ENCODE peak calls at places on chromosomes 4 and X, in ten cellular contexts. Q is NB4, J is upper lobe of right lung, V is endothelial cell of umbilical vein, Y is fibroblast of the aortic adventitia, O is pancreas, U is mammary epithelial cell, D is testis, P is choroid plexus epithelial cell, S is tibial nerve. C is an unnamed sample.

GRCh38 chr4:89640620-89641366 is 196.2 kb downstream of the SNCA start:
- DNase-seq in P (peak), Y (peak), J (peak), Q (peak), V (no peak), U (peak), O (peak), D (peak), S (no peak), C (no peak)

GRCh38 chr4:13159041-13159620 is 325.0 kb downstream of the RAB28 start:
- DNase-seq in Y (no peak), Q (no peak), D (no peak), O (no peak), P (no peak), V (no peak), J (no peak), S (no peak), U (no peak), C (no peak)

GRCh38 chrX:95318882-95319281 is 1365.8 kb upstream of the DIAPH2 start:
- DNase-seq in S (no peak), D (no peak), U (peak), V (no peak), Y (no peak), J (no peak), Q (peak), O (no peak), P (no peak), C (no peak)

GRCh38 chr4:52983563-52984303 is 121.6 kb downstream of the RASL11B start:
- DNase-seq in P (peak), Q (peak), S (no peak), J (no peak), V (peak), O (no peak), D (no peak), U (peak), Y (peak), C (no peak)

GRCh38 chrX:29299689-29300088 is 712.4 kb downstream of the IL1RAPL1 start:
- DNase-seq in U (peak), S (no peak), Q (no peak), O (no peak), Y (peak), J (no peak), D (no peak), P (peak), V (no peak), C (no peak)

GRCh38 chrX:72396117-72396516 is 90.4 kb upstream of the CITED1 start:
- DNase-seq in U (no peak), P (no peak), Q (no peak), V (peak), S (no peak), O (no peak), J (no peak), Y (no peak), D (peak), C (no peak)

GRCh38 chr4:133270021-133270570 is 121.0 kb downstream of the PCDH10 start:
- DNase-seq in U (no peak), V (no peak), Q (no peak), P (peak), D (no peak), J (no peak), S (no peak), O (no peak), Y (peak), C (no peak)

GRCh38 chr4:8006471-8006870 is 66.8 kb upstream of the AFAP1 start:
- DNase-seq in J (no peak), U (no peak), Y (no peak), O (no peak), P (no peak), S (no peak), D (no peak), Q (no peak), V (no peak), C (no peak)

GRCh38 chr4:54433686-54434085 is 204.6 kb downstream of the PDGFRA start:
- DNase-seq in U (peak), O (no peak), Q (peak), V (peak), J (no peak), D (no peak), Y (peak), P (peak), S (no peak), C (no peak)
- TF ChIP-seq CTCF in U (peak), O (no peak), Q (peak), V (peak), J (peak), D (no peak), Y (peak), P (peak), S (no peak), C (no peak)

DNA sequence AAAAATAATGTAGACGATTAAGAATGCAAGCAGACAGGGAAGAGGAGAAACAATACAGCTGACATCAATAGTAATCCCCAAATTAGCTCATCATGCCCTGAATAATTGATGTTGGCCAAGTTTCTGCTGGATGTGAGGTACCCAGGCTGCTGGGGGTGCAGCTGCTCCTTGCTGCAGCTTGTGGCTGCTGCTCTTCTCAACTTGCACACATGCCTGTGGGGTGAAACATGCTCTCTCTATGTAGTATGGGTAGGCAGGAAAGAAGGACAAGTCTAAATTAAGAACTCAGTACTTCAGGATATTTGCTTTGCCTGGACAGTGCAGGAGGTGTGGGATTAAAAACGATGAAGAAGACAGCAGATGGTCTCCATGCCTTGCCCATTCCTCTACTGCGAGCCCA is 16.7 kb downstream of the EDA2R start:
- DNase-seq in U (no peak), D (no peak), Y (no peak), S (no peak), J (no peak), V (no peak), P (no peak), Q (no peak), O (no peak), C (no peak)
- TF ChIP-seq CTCF in U (no peak), D (no peak), Y (no peak), S (no peak), J (no peak), V (no peak), P (no peak), Q (no peak), O (no peak), C (no peak)

GRCh38 chr4:152352645-152353116 is 183.2 kb downstream of the FBXW7 start:
- DNase-seq in P (peak), S (peak), V (peak), Y (peak), Q (peak), J (no peak), U (peak), D (peak), O (no peak), C (no peak)

GRCh38 chr4:152346979-152347378 is 188.9 kb downstream of the FBXW7 start:
- DNase-seq in S (no peak), O (no peak), Y (no peak), P (no peak), U (no peak), D (no peak), J (no peak), Q (no peak), V (no peak), C (no peak)

GRCh38 chr4:152351080-152351479 is 184.8 kb downstream of the FBXW7 start:
- DNase-seq in V (no peak), P (no peak), O (no peak), D (no peak), Q (no peak), U (no peak), Y (no peak), S (no peak), J (no peak), C (no peak)

GRCh38 chr4:152352215-152352614 is 183.7 kb downstream of the FBXW7 start:
- DNase-seq in Y (no peak), S (no peak), P (peak), O (no peak), D (no peak), V (no peak), U (no peak), J (no peak), Q (no peak), C (no peak)

GRCh38 chr4:152348670-152349069 is 187.2 kb downstream of the FBXW7 start:
- DNase-seq in D (no peak), O (no peak), P (no peak), S (no peak), U (peak), Y (peak), Q (no peak), V (peak), J (no peak), C (no peak)
- TF ChIP-seq CTCF in D (no peak), O (no peak), P (peak), S (peak), U (peak), Y (peak), Q (no peak), V (peak), J (no peak), C (peak)

DNA sequence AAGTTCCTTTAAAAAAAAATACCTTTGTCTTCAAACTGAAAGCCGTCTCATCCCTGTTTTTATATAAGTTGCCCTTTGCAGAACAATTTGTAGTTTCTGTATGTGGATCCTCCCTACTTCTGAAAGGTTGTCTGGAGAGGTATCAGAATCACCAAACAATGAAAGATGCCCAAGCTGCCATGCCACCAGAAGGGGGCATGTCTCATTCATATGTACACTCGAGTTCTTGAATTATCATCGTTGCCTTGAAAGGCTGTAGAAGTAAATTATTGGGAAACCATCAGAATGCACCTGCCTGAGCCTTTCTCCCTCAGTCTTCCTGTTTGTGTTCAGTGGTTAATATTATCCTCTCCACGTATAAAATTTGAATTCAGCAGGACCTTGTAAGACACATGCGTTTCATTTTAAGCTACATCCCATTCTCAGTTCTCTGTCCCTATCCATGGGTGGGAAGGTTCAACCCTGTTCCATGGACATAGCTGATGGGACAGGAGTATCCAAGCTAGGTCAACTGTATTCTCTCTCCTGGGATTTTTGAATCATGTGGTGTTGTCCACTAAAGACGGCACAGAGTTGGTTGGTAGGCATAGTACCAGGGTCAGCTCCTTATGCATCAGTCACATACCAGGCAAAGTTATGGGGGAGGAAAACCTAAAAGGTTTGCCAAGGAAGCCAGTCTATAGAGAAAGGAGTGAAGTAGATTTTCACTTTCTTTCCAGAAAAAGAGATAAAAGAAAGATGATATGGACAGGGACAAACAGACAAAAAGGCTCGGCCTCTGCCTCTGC is 24.0 kb downstream of the GALNT7 start:
- DNase-seq in O (no peak), J (no peak), P (no peak), S (no peak), U (no peak), V (peak), Q (peak), D (no peak), Y (no peak), C (no peak)
- TF ChIP-seq CTCF in O (no peak), J (peak), P (peak), S (no peak), U (no peak), V (peak), Q (peak), D (no peak), Y (no peak), C (peak)

DNA sequence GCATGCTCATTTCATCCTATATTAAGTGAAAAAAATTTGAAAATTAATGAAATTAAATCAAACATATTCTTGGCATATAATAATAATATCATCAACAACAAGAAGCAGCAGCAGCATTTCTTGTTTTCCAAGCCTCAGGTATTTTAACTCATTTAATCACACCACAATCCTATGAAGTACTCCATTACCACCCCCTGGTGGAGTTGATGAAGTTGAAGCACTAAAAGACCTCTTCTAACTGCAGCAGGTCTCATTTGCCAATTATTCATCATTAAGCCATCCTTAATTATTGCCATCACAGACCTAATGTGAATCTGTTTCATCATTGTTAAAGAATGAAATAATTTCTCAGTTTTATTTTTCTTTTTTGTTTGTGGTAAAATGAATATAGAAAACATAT is 801.4 kb upstream of the GRID2 start:
- DNase-seq in Q (peak), V (peak), D (no peak), U (no peak), J (no peak), P (peak), O (no peak), Y (no peak), S (no peak), C (no peak)
- TF ChIP-seq CTCF in Q (no peak), V (peak), D (no peak), U (peak), J (no peak), P (no peak), O (no peak), Y (no peak), S (no peak), C (peak)

DNA sequence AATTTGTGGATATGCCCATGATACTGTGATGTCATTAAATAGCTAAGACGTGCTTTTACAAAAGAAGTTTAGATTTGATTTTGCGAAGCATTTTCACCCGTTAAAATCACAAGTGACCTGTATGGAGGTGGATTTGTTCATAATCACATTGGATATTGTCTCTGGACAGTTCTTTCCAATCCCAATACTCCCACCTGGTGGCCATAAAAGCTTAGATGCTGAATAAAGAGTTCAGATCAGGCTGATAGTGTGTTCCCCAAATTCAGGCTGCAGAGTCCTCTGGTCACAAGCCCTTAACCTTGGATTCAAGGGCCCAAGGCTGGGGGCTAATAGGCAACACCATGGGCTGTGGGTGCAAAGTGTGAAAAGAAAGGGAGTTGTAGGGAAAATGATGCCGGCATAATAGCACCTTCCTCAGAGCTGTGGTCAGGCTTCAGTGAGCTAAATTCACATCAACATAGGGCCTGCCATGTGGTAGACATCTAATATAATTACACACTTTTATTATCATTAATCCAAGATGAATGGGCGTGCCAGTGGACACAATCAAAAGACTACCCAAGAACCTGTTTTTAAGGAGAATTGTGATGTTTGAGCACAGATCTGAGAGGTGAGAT is 28.1 kb downstream of the SMIM43 start:
- DNase-seq in J (no peak), O (no peak), U (peak), Q (peak), Y (peak), P (peak), V (peak), D (peak), S (no peak), C (no peak)
- TF ChIP-seq CTCF in J (peak), O (no peak), U (peak), Q (peak), Y (peak), P (peak), V (peak), D (no peak), S (peak), C (peak)

GRCh38 chr4:108559911-108560310 is 60.5 kb upstream of the RPL34 start:
- DNase-seq in U (no peak), D (no peak), P (no peak), Q (no peak), V (no peak), J (no peak), Y (no peak), S (no peak), O (no peak), C (no peak)

GRCh38 chr4:108560624-108561023 is 59.8 kb upstream of the RPL34 start:
- DNase-seq in V (peak), S (no peak), D (no peak), O (no peak), Y (peak), U (no peak), J (no peak), Q (no peak), P (peak), C (no peak)

GRCh38 chr4:108561086-108561485 is 59.3 kb upstream of the RPL34 start:
- DNase-seq in V (no peak), Y (no peak), U (no peak), P (peak), J (no peak), O (no peak), S (no peak), D (no peak), Q (no peak), C (no peak)

GRCh38 chr4:108556588-108557200 is 63.7 kb upstream of the RPL34 start:
- DNase-seq in J (no peak), O (no peak), S (no peak), Y (no peak), V (no peak), D (no peak), P (no peak), U (no peak), Q (peak), C (no peak)

DNA sequence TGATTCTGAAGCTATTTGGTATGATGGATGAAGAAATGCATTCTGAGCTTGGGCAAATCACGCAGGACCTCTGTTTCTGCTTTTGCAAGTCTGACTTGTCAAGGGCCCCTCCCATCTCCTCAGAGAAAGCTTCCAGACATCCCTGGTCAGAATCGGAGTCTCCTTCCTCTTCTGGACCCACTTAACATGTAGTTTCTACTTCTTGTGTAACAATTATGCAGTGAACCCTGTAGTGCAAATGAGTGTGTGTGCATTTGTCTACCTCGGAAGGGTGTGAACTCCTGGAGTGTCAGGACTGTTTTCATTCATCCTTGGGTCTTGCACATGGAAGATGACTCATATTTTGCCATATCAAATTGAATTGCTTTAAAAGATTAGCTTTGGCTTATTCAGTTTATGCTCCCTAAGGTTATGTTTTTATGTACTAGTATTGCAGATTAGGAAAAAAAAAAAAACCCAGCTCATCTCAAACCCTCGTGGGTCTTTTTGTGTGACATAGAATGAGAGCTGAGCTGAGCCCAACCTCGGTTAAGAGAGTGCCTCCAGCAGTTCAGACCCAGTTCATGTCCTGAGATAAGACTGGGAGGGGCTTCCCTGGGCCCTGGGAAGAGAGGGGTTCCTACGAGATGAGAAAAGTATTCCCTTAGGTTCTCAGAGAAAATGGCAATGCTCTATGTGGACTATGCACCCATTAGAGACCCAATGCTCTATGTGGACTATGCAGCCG is 61.1 kb upstream of the RPL34 start:
- DNase-seq in D (no peak), Y (peak), U (no peak), J (no peak), V (no peak), Q (no peak), O (no peak), P (peak), S (no peak), C (no peak)
- TF ChIP-seq CTCF in D (no peak), Y (no peak), U (no peak), J (no peak), V (no peak), Q (no peak), O (no peak), P (no peak), S (no peak), C (no peak)

GRCh38 chrX:135512508-135513139 is 7.8 kb upstream of the INTS6L start:
- DNase-seq in O (no peak), Y (no peak), V (no peak), J (no peak), S (no peak), D (no peak), Q (peak), U (no peak), P (no peak), C (no peak)

GRCh38 chrX:135518161-135518560 is 2.3 kb upstream of the INTS6L start:
- DNase-seq in O (no peak), P (no peak), D (no peak), Q (no peak), J (no peak), V (no peak), Y (no peak), S (no peak), U (no peak), C (no peak)

GRCh38 chrX:135513140-135513535 is 7.3 kb upstream of the INTS6L start:
- DNase-seq in Y (no peak), Q (peak), S (no peak), V (peak), P (no peak), U (no peak), D (no peak), J (no peak), O (no peak), C (no peak)

GRCh38 chrX:135520022-135520552 is 373 bp upstream of the INTS6L start:
- DNase-seq in V (no peak), U (peak), O (no peak), D (peak), Y (peak), S (no peak), J (no peak), P (peak), Q (no peak), C (no peak)

GRCh38 chrX:135516376-135516775 is 4.1 kb upstream of the INTS6L start:
- DNase-seq in Y (no peak), J (no peak), V (no peak), S (no peak), O (no peak), U (no peak), P (no peak), D (no peak), Q (peak), C (no peak)
- TF ChIP-seq CTCF in Y (no peak), J (peak), V (no peak), S (no peak), O (no peak), U (no peak), P (peak), D (no peak), Q (peak), C (no peak)

GRCh38 chr4:10442976-10443375 is 14.2 kb downstream of the ZNF518B start:
- DNase-seq in S (no peak), Y (no peak), D (no peak), U (peak), O (no peak), P (peak), V (no peak), J (no peak), Q (peak), C (no peak)

GRCh38 chr4:10441512-10441911 is 15.7 kb downstream of the ZNF518B start:
- DNase-seq in S (no peak), P (no peak), J (no peak), O (no peak), V (no peak), Y (no peak), D (no peak), Q (no peak), U (no peak), C (no peak)

GRCh38 chr4:10438924-10439323 is 18.3 kb downstream of the ZNF518B start:
- DNase-seq in Q (no peak), J (no peak), S (no peak), D (no peak), V (no peak), Y (no peak), O (no peak), U (no peak), P (no peak), C (no peak)

GRCh38 chr4:10437735-10438134 is 19.5 kb downstream of the ZNF518B start:
- DNase-seq in O (no peak), U (no peak), D (no peak), V (no peak), P (peak), Q (no peak), J (no peak), S (no peak), Y (no peak), C (no peak)
- TF ChIP-seq CTCF in O (no peak), U (no peak), D (no peak), V (no peak), P (no peak), Q (no peak), J (no peak), S (no peak), Y (no peak), C (no peak)